ENCODE peak calls at places on chromosomes 11 and 22, in ten cellular contexts. One of them, this sample, is unnamed.

GRCh38 chr11:8267831-8268529 is 4.3 kb upstream of the LMO1 start:
- DNase-seq in anterior cingulate cortex: no peak
- DNase-seq in amniotic epithelial cell: no peak
- DNase-seq in Caco-2: peak
- DNase-seq in substantia nigra: no peak
- DNase-seq in vagina: no peak
- DNase-seq in renal cortical epithelial cell: no peak
- DNase-seq in heart right ventricle: no peak
- DNase-seq in fibroblast of lung: peak
- DNase-seq in stomach: no peak
- DNase-seq in this sample: no peak

GRCh38 chr11:1553808-1554594 is 18.1 kb downstream of the DUSP8 start:
- DNase-seq in anterior cingulate cortex: no peak
- DNase-seq in amniotic epithelial cell: no peak
- DNase-seq in Caco-2: peak
- DNase-seq in substantia nigra: no peak
- DNase-seq in vagina: no peak
- DNase-seq in renal cortical epithelial cell: no peak
- DNase-seq in heart right ventricle: no peak
- DNase-seq in fibroblast of lung: no peak
- DNase-seq in stomach: peak
- DNase-seq in this sample: no peak

GRCh38 chr11:64631675-64632074 is 40.7 kb downstream of the SLC22A12 start:
- DNase-seq in anterior cingulate cortex: no peak
- DNase-seq in amniotic epithelial cell: no peak
- DNase-seq in Caco-2: no peak
- DNase-seq in substantia nigra: no peak
- DNase-seq in vagina: no peak
- DNase-seq in renal cortical epithelial cell: no peak
- DNase-seq in heart right ventricle: no peak
- DNase-seq in fibroblast of lung: no peak
- DNase-seq in stomach: no peak
- DNase-seq in this sample: no peak

GRCh38 chr11:69075421-69076128 is 26.8 kb downstream of the TPCN2 start:
- DNase-seq in anterior cingulate cortex: peak
- DNase-seq in amniotic epithelial cell: peak
- DNase-seq in Caco-2: no peak
- DNase-seq in substantia nigra: peak
- DNase-seq in vagina: peak
- DNase-seq in renal cortical epithelial cell: no peak
- DNase-seq in heart right ventricle: peak
- DNase-seq in fibroblast of lung: peak
- DNase-seq in stomach: peak
- DNase-seq in this sample: no peak

GRCh38 chr11:606245-606644 is 9.5 kb downstream of the IRF7 start:
- DNase-seq in anterior cingulate cortex: no peak
- DNase-seq in amniotic epithelial cell: peak
- DNase-seq in Caco-2: no peak
- DNase-seq in substantia nigra: peak
- DNase-seq in vagina: no peak
- DNase-seq in renal cortical epithelial cell: peak
- DNase-seq in heart right ventricle: peak
- DNase-seq in fibroblast of lung: peak
- DNase-seq in stomach: peak
- DNase-seq in this sample: no peak

GRCh38 chr22:46612904-46613605 is 7.1 kb upstream of the GRAMD4 start:
- DNase-seq in anterior cingulate cortex: no peak
- DNase-seq in amniotic epithelial cell: no peak
- DNase-seq in Caco-2: no peak
- DNase-seq in substantia nigra: no peak
- DNase-seq in vagina: no peak
- DNase-seq in renal cortical epithelial cell: no peak
- DNase-seq in heart right ventricle: no peak
- DNase-seq in fibroblast of lung: no peak
- DNase-seq in stomach: no peak
- DNase-seq in this sample: peak

GRCh38 chr11:8205566-8205965 is 36.7 kb upstream of the RIC3 start:
- DNase-seq in anterior cingulate cortex: no peak
- DNase-seq in amniotic epithelial cell: no peak
- DNase-seq in Caco-2: no peak
- DNase-seq in substantia nigra: no peak
- DNase-seq in vagina: peak
- DNase-seq in renal cortical epithelial cell: no peak
- DNase-seq in heart right ventricle: no peak
- DNase-seq in fibroblast of lung: no peak
- DNase-seq in stomach: peak
- DNase-seq in this sample: no peak

GRCh38 chr11:115185507-115185906 is 318.7 kb downstream of the CADM1 start:
- DNase-seq in anterior cingulate cortex: no peak
- DNase-seq in amniotic epithelial cell: no peak
- DNase-seq in Caco-2: no peak
- DNase-seq in substantia nigra: no peak
- DNase-seq in vagina: no peak
- DNase-seq in renal cortical epithelial cell: no peak
- DNase-seq in heart right ventricle: peak
- DNase-seq in fibroblast of lung: no peak
- DNase-seq in stomach: no peak
- DNase-seq in this sample: no peak

GRCh38 chr11:62687508-62688396 is 1.6 kb downstream of the LRRN4CL start:
- DNase-seq in anterior cingulate cortex: no peak
- DNase-seq in amniotic epithelial cell: no peak
- DNase-seq in Caco-2: no peak
- DNase-seq in substantia nigra: no peak
- DNase-seq in vagina: no peak
- DNase-seq in renal cortical epithelial cell: no peak
- DNase-seq in heart right ventricle: no peak
- DNase-seq in fibroblast of lung: no peak
- DNase-seq in stomach: no peak
- DNase-seq in this sample: no peak

GRCh38 chr11:61514050-61514917 is 5.7 kb downstream of the LRRC10B start:
- DNase-seq in anterior cingulate cortex: no peak
- DNase-seq in amniotic epithelial cell: no peak
- DNase-seq in Caco-2: peak
- DNase-seq in substantia nigra: no peak
- DNase-seq in vagina: no peak
- DNase-seq in renal cortical epithelial cell: no peak
- DNase-seq in heart right ventricle: no peak
- DNase-seq in fibroblast of lung: no peak
- DNase-seq in stomach: no peak
- DNase-seq in this sample: no peak

GRCh38 chr11:60939828-60940227 is 12.1 kb downstream of the SLC15A3 start:
- DNase-seq in anterior cingulate cortex: no peak
- DNase-seq in amniotic epithelial cell: peak
- DNase-seq in Caco-2: no peak
- DNase-seq in substantia nigra: no peak
- DNase-seq in vagina: no peak
- DNase-seq in renal cortical epithelial cell: no peak
- DNase-seq in heart right ventricle: no peak
- DNase-seq in fibroblast of lung: no peak
- DNase-seq in stomach: no peak
- DNase-seq in this sample: no peak

GRCh38 chr11:819129-819931 is 616 bp downstream of the PNPLA2 start:
- DNase-seq in anterior cingulate cortex: peak
- DNase-seq in amniotic epithelial cell: peak
- DNase-seq in Caco-2: peak
- DNase-seq in substantia nigra: peak
- DNase-seq in vagina: no peak
- DNase-seq in renal cortical epithelial cell: no peak
- DNase-seq in heart right ventricle: peak
- DNase-seq in fibroblast of lung: peak
- DNase-seq in stomach: peak
- DNase-seq in this sample: peak